ENCODE peak calls at places on chromosomes 3 and 15, in ten cellular contexts. W is esophagus muscularis mucosa, S is fibroblast of pulmonary artery, U is Caco-2, B is dorsolateral prefrontal cortex, P is BJ, R is GM12865, V is left ventricle myocardium inferior, Z is WERI-Rb-1, A is cardiac muscle cell. Y is an unnamed sample.
A peak's percentile ranks its signal among the peaks of the same experiment; 100 is the strongest.

GRCh38 chr3:104907507-104907906 is 459.2 kb upstream of the ALCAM start:
- DNase-seq in B (no peak), U (no peak), A (no peak), S (peak; percentile 90), V (no peak), Z (no peak), P (peak; percentile 35), W (no peak), R (no peak), Y (peak; percentile 50)

GRCh38 chr3:157103280-157103679 is 56.7 kb downstream of the CCNL1 start:
- DNase-seq in A (no peak), B (no peak), P (no peak), R (peak; percentile 86), U (no peak), Z (no peak), V (no peak), W (no peak), S (no peak), Y (no peak)

GRCh38 chr15:68993276-68993675 is 21.2 kb upstream of the NOX5 start:
- DNase-seq in Z (no peak), W (no peak), B (no peak), U (no peak), R (no peak), A (no peak), P (no peak), V (no peak), S (no peak), Y (no peak)

GRCh38 chr3:143484851-143485512 is 363.3 kb downstream of the SLC9A9 start:
- DNase-seq in W (no peak), S (no peak), Z (no peak), A (no peak), P (no peak), R (no peak), B (no peak), U (no peak), V (no peak), Y (no peak)

GRCh38 chr3:17195856-17196604 is 311.3 kb downstream of the PLCL2 start:
- DNase-seq in Z (peak; percentile 32), R (peak; percentile 78), A (peak; percentile 29), U (no peak), S (peak; percentile 53), B (no peak), W (no peak), P (no peak), V (no peak), Y (peak; percentile 16)

GRCh38 chr15:66982816-66983215 is 82.6 kb upstream of the SMAD3 start:
- DNase-seq in W (peak; percentile 26), Z (no peak), A (no peak), V (no peak), S (no peak), R (no peak), U (no peak), P (no peak), B (no peak), Y (no peak)

GRCh38 chr3:4350789-4351163 is 47.6 kb downstream of the SETMAR start:
- DNase-seq in A (peak; percentile 69), V (no peak), B (no peak), S (peak; percentile 91), U (peak; percentile 55), R (peak; percentile 76), W (no peak), Z (peak; percentile 42), P (no peak), Y (peak; percentile 33)

GRCh38 chr3:8318002-8318649 is 183.5 kb upstream of the LMCD1 start:
- DNase-seq in B (no peak), S (no peak), P (no peak), W (no peak), U (no peak), V (no peak), A (no peak), R (no peak), Z (no peak), Y (peak; percentile 7)

DNA sequence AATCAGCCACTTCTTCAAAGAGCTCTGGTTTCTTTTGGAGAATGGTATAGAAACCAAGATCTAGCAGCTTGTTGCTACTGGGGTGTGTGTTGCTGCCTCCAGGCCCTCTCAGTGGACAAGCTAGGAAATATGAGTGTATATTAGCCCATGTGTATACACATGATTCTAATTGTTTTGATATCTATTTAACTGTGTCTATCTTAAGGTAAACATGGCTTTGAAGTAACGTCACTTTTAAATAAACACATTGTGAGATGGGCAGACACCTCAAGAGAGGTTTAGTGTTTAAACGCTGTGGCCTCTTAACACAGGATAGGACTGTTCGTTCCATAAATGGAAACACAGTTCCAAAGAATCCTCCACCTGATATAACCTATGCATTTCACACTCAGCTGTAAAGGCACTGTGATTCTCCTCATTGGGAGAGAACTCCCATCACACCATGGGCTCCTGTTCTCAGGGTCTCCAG is 87.0 kb downstream of the GMPS start:
- DNase-seq in R (no peak), B (no peak), S (no peak), V (no peak), W (no peak), U (no peak), P (no peak), A (no peak), Z (no peak), Y (no peak)
- H3K4me3 ChIP-seq in R (no peak overlapping the region), B (no peak overlapping the region), S (no peak overlapping the region), V (no peak overlapping the region), W (no peak overlapping the region), U (no peak overlapping the region), P (no peak overlapping the region), A (no peak overlapping the region), Z (no peak overlapping the region), Y (no peak overlapping the region)

GRCh38 chr3:43704697-43705096 is 14.0 kb downstream of the ABHD5 start:
- DNase-seq in U (no peak), V (no peak), R (no peak), P (no peak), Z (no peak), S (peak; percentile 25), B (no peak), W (no peak), A (no peak), Y (no peak)

GRCh38 chr3:43696881-43697280 is 6.1 kb downstream of the ABHD5 start:
- DNase-seq in B (no peak), W (no peak), V (no peak), U (no peak), R (no peak), P (no peak), S (no peak), Z (no peak), A (no peak), Y (no peak)

GRCh38 chr3:43695863-43696262 is 5.1 kb downstream of the ABHD5 start:
- DNase-seq in W (no peak), U (no peak), B (no peak), R (no peak), V (no peak), A (no peak), P (no peak), S (no peak), Z (no peak), Y (no peak)

GRCh38 chr3:43695443-43695842 is 4.7 kb downstream of the ABHD5 start:
- DNase-seq in R (no peak), A (no peak), Z (no peak), P (peak; percentile 30), B (no peak), S (peak; percentile 88), V (no peak), W (no peak), U (no peak), Y (peak; percentile 32)

DNA sequence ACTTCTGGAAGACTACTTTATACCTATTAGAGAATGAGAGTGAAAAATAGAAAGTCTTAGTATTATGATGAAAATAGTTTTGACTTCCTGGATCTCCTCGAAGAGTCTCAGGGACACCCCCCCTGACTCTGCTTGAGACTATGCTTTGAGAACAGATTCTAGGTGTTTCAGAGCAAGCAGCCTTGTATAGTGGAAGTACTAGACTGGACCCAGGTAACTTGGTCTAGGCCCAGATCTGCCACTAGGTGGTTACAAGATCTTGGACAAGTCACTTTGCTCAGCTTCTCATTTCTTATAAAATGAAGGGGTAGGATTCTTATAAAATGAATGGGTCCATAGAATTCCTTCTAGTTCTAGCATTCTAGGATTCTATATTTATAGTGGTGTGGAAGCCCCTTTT is 9.1 kb downstream of the ABHD5 start:
- DNase-seq in P (no peak), B (no peak), S (peak; percentile 29), R (peak; percentile 64), Z (peak; percentile 24), U (peak; percentile 27), A (no peak), V (no peak), W (no peak), Y (no peak)
- TF ChIP-seq CTCF in P (peak; percentile 22), B (no peak), S (peak; percentile 28), R (peak; percentile 35), Z (peak; percentile 32), U (no peak), A (peak; percentile 28), V (no peak), W (no peak), Y (peak; percentile 31)

GRCh38 chr3:152374260-152374990 is 105.7 kb downstream of the MBNL1 start:
- DNase-seq in S (no peak), W (no peak), B (no peak), Z (no peak), A (no peak), P (no peak), U (no peak), R (peak; percentile 64), V (no peak), Y (no peak)

GRCh38 chr3:152379415-152380042 is 110.8 kb downstream of the MBNL1 start:
- DNase-seq in V (no peak), S (no peak), R (no peak), A (no peak), B (no peak), Z (no peak), W (no peak), U (no peak), P (no peak), Y (no peak)

GRCh38 chr3:152375546-152375945 is 106.8 kb downstream of the MBNL1 start:
- DNase-seq in W (no peak), U (no peak), B (no peak), V (no peak), Z (no peak), P (no peak), R (no peak), S (peak; percentile 33), A (no peak), Y (no peak)

GRCh38 chr3:152376351-152377183 is 107.8 kb downstream of the MBNL1 start:
- DNase-seq in B (no peak), S (peak; percentile 70), P (no peak), Z (no peak), R (peak; percentile 90), U (no peak), A (no peak), V (no peak), W (no peak), Y (no peak)

DNA sequence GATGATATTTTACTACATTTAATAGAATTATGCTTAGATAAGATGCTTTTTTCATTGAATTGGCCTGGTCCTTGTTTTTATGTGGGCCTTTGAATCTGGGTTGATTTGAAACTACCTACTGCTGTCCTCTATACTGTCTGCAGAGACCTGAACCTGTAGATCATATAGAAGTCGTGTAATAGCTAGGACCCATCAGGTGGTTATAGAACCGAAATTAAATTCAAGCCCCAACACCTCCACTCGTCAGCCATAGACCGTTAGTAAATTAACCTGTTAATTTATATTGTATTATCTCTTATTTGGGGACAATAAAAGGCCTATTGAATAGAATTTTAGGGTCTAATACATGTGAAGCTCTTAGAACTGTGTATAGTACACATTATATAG is 108.4 kb downstream of the MBNL1 start:
- DNase-seq in P (no peak), W (no peak), B (no peak), V (no peak), Z (no peak), S (no peak), R (no peak), U (no peak), A (no peak), Y (no peak)
- H3K4me3 ChIP-seq in P (no peak overlapping the region), W (peak overlapping the region; percentile 25), B (peak overlapping the region; percentile 33), V (no peak overlapping the region), Z (no peak overlapping the region), S (no peak overlapping the region), R (peak overlapping the region; percentile 24), U (no peak overlapping the region), A (no peak overlapping the region), Y (no peak overlapping the region)

GRCh38 chr3:53346922-53347260 is 452 bp downstream of the DCP1A start:
- DNase-seq in R (no peak), A (no peak), P (no peak), V (no peak), B (no peak), W (no peak), S (no peak), U (no peak), Z (no peak), Y (no peak)

GRCh38 chr3:53342353-53342752 is 5.0 kb downstream of the DCP1A start:
- DNase-seq in P (no peak), U (no peak), V (no peak), B (no peak), S (peak; percentile 64), Z (no peak), W (no peak), A (no peak), R (no peak), Y (no peak)

GRCh38 chr3:53350652-53351051 is 3.3 kb upstream of the DCP1A start:
- DNase-seq in V (no peak), B (no peak), S (no peak), P (no peak), A (no peak), Z (peak; percentile 37), R (peak; percentile 24), U (peak; percentile 65), W (no peak), Y (no peak)

GRCh38 chr3:53346514-53346913 is 829 bp downstream of the DCP1A start:
- DNase-seq in Z (no peak), U (no peak), S (no peak), A (peak; percentile 18), W (no peak), V (no peak), P (no peak), R (peak; percentile 9), B (no peak), Y (no peak)

DNA sequence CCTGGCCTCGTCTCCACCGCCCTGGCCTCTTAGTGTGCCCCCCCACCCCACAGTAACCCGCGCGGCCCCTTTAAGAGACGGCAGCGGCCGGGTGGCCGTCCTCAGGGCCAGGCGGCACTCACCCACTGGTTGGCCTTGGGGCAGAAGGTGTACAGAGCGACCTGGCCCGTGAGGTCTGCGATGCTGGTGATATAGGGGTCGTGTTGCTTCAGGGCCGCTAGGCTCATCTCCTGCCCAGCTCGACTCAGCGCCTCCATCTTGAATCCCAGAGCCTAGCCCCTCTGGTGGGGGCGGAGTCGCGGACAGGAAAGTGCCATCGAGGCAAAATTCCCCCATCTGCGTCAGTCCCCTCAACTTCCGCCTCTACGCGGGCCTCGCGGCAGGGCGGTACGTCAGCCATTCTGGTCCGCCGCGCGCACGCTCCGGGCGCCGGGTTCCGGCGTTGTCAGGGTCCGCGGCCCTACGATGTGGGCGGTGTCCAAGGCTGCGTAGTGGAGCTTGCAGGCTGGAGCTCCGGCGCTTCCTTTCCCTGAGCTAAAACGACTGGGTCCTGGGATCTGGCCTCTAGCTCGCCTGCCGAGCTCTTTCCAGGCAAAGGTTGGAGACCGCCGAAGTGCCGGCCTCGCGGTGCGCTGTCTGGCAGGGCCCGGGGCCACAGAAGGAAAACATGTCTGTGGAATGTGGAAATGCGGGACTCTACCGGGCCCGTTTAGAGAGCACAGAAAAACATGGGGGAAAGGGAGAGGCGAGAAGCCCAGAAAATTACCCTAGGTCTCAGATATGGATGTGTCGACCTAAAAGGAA is at the start of gene DCP1A:
- DNase-seq in B (peak; percentile 94), P (peak; percentile 71), A (peak; percentile 97), W (peak; percentile 98), R (peak; percentile 98), Z (peak; percentile 96), V (peak; percentile 95), U (peak; percentile 97), S (peak; percentile 97), Y (peak; percentile 89)
- TF ChIP-seq CTCF in B (peak; percentile 14), P (no peak), A (no peak), W (no peak), R (no peak), Z (no peak), V (no peak), U (no peak), S (no peak), Y (no peak)

Y was measured in AG09309.